ENCODE peak calls at places on chromosome X, in ten cellular contexts. W is heart left ventricle; Z is kidney; L is cardiac muscle cell; T is stomach; X is NT2/D1; U is transverse colon; F is thyroid gland; S is CD8-positive, alpha-beta memory T cell; E is GM23248. G is an unnamed sample.

GRCh38 chrX:110003167-110004156 is 548 bp downstream of the TMEM164 start:
- DNase-seq in U (peak; percentile 20), T (peak; percentile 39), F (peak; percentile 38), Z (peak; percentile 80), E (peak; percentile 58), L (peak; percentile 23), W (no peak), S (peak; percentile 2), X (no peak), G (peak; percentile 22)

GRCh38 chrX:108664701-108665100 is 71.7 kb downstream of the IRS4 start:
- DNase-seq in F (no peak), L (peak; percentile 22), Z (no peak), W (no peak), S (no peak), X (no peak), U (no peak), E (no peak), T (no peak), G (no peak)

GRCh38 chrX:39203427-39203826 is 402.2 kb downstream of the MID1IP1 start:
- DNase-seq in E (no peak), T (no peak), Z (no peak), U (no peak), F (no peak), S (no peak), W (no peak), L (no peak), X (no peak), G (no peak)

GRCh38 chrX:102863735-102864134 is 73.3 kb upstream of the RAB40AL start:
- DNase-seq in W (peak; percentile 87), U (peak; percentile 87), F (peak; percentile 84), L (peak; percentile 83), E (peak; percentile 71), S (peak; percentile 66), Z (peak; percentile 82), X (peak; percentile 64), T (peak; percentile 85), G (peak; percentile 74)

GRCh38 chrX:110021180-110022022 is 18.5 kb downstream of the TMEM164 start:
- DNase-seq in E (peak; percentile 72), S (no peak), W (no peak), F (peak; percentile 47), X (no peak), L (peak; percentile 55), U (no peak), Z (no peak), T (no peak), G (no peak)

GRCh38 chrX:140141444-140142029 is 176.2 kb upstream of the CXorf66 start:
- DNase-seq in W (no peak), E (peak; percentile 41), S (no peak), X (no peak), F (peak; percentile 21), L (peak; percentile 38), U (peak; percentile 17), Z (no peak), T (peak; percentile 31), G (no peak)

GRCh38 chrX:150715180-150715579 is 22.0 kb downstream of the MTMR1 start:
- DNase-seq in F (no peak), L (no peak), W (no peak), U (no peak), S (no peak), X (no peak), E (peak; percentile 28), Z (no peak), T (no peak), G (no peak)

GRCh38 chrX:153052534-153052933 is 3.7 kb upstream of the PNMA3 start:
- DNase-seq in S (no peak), T (no peak), F (no peak), U (no peak), W (no peak), L (no peak), X (no peak), Z (no peak), E (no peak), G (no peak)

GRCh38 chrX:68940601-68941000 is 111.8 kb downstream of the EFNB1 start:
- DNase-seq in S (no peak), X (no peak), L (no peak), U (peak; percentile 2), T (no peak), F (no peak), Z (no peak), E (no peak), W (no peak), G (no peak)

GRCh38 chrX:2330910-2331309 is 169.9 kb downstream of the DHRSX start:
- DNase-seq in U (no peak), E (no peak), L (no peak), T (no peak), F (no peak), W (no peak), X (no peak), Z (no peak), S (no peak), G (no peak)

GRCh38 chrX:68929332-68930150 is 100.7 kb downstream of the EFNB1 start:
- DNase-seq in L (peak; percentile 82), E (peak; percentile 74), S (no peak), W (peak; percentile 62), U (no peak), T (peak; percentile 32), Z (no peak), F (peak; percentile 40), X (no peak), G (no peak)

GRCh38 chrX:97616883-97617510 is 733.3 kb downstream of the RPA4 start:
- DNase-seq in U (no peak), T (no peak), S (no peak), F (no peak), E (peak; percentile 72), L (peak; percentile 63), X (no peak), W (no peak), Z (no peak), G (no peak)

GRCh38 chrX:32530802-32531403 is 680.4 kb downstream of the DMD start:
- DNase-seq in E (peak; percentile 49), F (peak; percentile 5), W (no peak), S (no peak), T (no peak), X (peak; percentile 33), L (peak; percentile 56), U (peak; percentile 9), Z (no peak), G (no peak)

GRCh38 chrX:14352511-14352910 is 176.8 kb upstream of the GLRA2 start:
- DNase-seq in F (no peak), W (no peak), U (no peak), Z (no peak), S (no peak), T (no peak), X (no peak), E (peak; percentile 53), L (no peak), G (no peak)

GRCh38 chrX:129823115-129823514 is 20.6 kb downstream of the ZDHHC9 start:
- DNase-seq in U (peak; percentile 38), Z (no peak), W (no peak), F (peak; percentile 19), X (peak; percentile 5), E (peak; percentile 57), S (peak; percentile 50), L (peak; percentile 65), T (peak; percentile 33), G (no peak)

GRCh38 chrX:2928583-2929434 is at the start of gene ARSD:
- DNase-seq in U (peak; percentile 94), F (peak; percentile 88), T (peak; percentile 95), S (peak; percentile 49), L (peak; percentile 95), W (peak; percentile 93), Z (peak; percentile 99), E (peak; percentile 87), X (peak; percentile 89), G (peak; percentile 98)

GRCh38 chrX:56233100-56233499 is 944 bp downstream of the KLF8 start:
- DNase-seq in X (no peak), L (no peak), S (no peak), W (no peak), T (no peak), Z (peak; percentile 66), F (peak; percentile 19), E (peak; percentile 46), U (no peak), G (no peak)

DNA sequence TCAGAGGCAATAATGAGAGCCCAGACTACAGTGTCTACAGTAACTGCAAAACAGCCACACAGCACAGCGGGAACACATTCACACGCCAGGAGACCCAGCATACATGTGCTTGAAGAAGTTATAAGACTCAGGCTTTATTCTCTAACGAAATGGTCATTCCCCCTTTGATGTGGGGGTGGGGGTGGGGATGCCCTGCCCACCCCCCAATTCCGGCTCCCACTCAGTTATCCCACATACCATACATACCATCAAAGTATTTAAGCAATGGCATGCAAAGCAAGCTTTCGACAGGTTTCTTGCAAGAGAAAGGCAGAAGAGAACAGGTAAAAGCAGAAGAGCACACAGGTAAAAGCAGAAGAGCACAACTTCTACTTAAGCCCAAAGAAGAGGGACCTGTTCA is 3.6 kb downstream of the MECP2 start:
- DNase-seq in E (no peak), Z (no peak), X (no peak), L (no peak), S (no peak), T (no peak), U (no peak), F (no peak), W (no peak), G (no peak)
- H3K4me1 ChIP-seq in E (peaks cover 34% of the 10 kb centered on the region), Z (peaks cover 25% of the 10 kb centered on the region), X (no peaks in the 10 kb centered on the region), L (peaks cover 15% of the 10 kb centered on the region), S (peaks cover 49% of the 10 kb centered on the region), T (peaks cover 26% of the 10 kb centered on the region), U (peaks cover 33% of the 10 kb centered on the region), F (peaks cover 12% of the 10 kb centered on the region), W (peaks cover 32% of the 10 kb centered on the region), G (no peaks in the 10 kb centered on the region)

DNA sequence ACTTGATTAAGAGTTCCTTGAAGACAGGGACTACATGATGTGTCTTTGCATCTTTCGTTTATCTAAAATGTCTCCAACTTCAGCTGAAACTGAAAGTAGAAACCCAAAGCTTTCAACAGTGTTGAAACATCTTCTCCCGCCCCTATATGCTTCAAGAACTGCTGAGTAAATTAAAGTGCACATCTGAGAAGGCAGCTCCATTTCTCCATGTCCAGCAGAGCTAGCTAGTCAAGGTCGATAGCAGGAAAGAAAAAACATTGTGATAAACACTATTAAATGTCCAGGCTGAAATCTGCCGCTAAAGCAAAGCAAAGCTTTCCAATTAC is 185.6 kb upstream of the TBL1X start:
- DNase-seq in T (no peak), S (no peak), U (no peak), E (peak; percentile 20), L (peak; percentile 45), F (no peak), Z (no peak), W (no peak), X (no peak), G (no peak)
- H3K4me3 ChIP-seq in T (no peak overlapping the region), S (no peak overlapping the region), U (no peak overlapping the region), E (peak overlapping the region; percentile 32), L (no peak overlapping the region), F (no peak overlapping the region), Z (no peak overlapping the region), W (no peak overlapping the region), X (no peak overlapping the region), G (no peak overlapping the region)

DNA sequence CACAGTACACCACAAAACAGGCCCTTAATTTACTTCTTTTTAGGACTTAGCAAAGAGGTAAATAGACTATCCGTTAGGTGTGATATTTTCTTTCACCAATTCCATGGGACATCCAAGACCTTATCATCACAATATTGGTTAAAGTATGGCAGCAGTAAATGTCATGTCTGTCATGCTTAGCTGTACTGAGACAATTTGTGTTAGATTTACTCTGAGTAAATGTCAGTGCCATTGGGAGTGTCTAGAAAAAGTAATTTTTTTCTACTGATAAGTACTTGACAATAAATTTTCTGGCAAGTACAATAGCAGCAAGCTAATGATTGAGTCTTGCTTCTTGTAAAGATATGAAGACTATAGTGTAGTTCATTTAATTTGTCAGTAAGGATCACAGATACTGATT is 756.1 kb downstream of the FAM133A start:
- DNase-seq in X (no peak), E (no peak), L (no peak), S (no peak), T (no peak), F (no peak), W (no peak), Z (no peak), U (no peak), G (no peak)
- H3K4me1 ChIP-seq in X (no peaks in the 10 kb centered on the region), E (no peaks in the 10 kb centered on the region), L (no peaks in the 10 kb centered on the region), S (no peaks in the 10 kb centered on the region), T (no peaks in the 10 kb centered on the region), F (no peaks in the 10 kb centered on the region), W (no peaks in the 10 kb centered on the region), Z (no peaks in the 10 kb centered on the region), U (no peaks in the 10 kb centered on the region), G (no peaks in the 10 kb centered on the region)

GRCh38 chrX:46961574-46962279 is 49.5 kb downstream of the JADE3 start:
- DNase-seq in L (no peak), W (no peak), X (no peak), F (no peak), Z (no peak), U (no peak), S (no peak), T (no peak), E (no peak), G (no peak)
- H3K4me3 ChIP-seq in L (no peak overlapping the region), W (no peak overlapping the region), X (no peak overlapping the region), F (no peak overlapping the region), Z (no peak overlapping the region), U (no peak overlapping the region), S (no peak overlapping the region), T (no peak overlapping the region), E (no peak overlapping the region), G (no peak overlapping the region)